ENCODE peak calls at places on chromosomes 12 and 14, in six cellular contexts. G, M, X, Q, N and D are unnamed samples.

GRCh38 chr12:105218434-105218833 is 17.5 kb downstream of the APPL2 start:
- DNase-seq in G (no peak), N (no peak), X (no peak), Q (no peak), M (no peak), D (no peak)

GRCh38 chr14:31024577-31025334 is 693 bp upstream of the AP4S1 start:
- DNase-seq in G (no peak), Q (no peak), N (no peak), X (no peak), M (no peak), D (no peak)

GRCh38 chr12:31923063-31923412 is 36.2 kb upstream of the RESF1 start:
- DNase-seq in M (no peak), Q (no peak), N (no peak), G (peak; percentile 27), X (no peak), D (no peak)

GRCh38 chr12:3802721-3803120 is 49.8 kb upstream of the CRACR2A start:
- DNase-seq in X (no peak), N (no peak), G (no peak), Q (no peak), M (no peak), D (no peak)

GRCh38 chr12:89707623-89707991 is 1.0 kb downstream of the ATP2B1 start:
- DNase-seq in M (no peak), G (peak; percentile 68), N (no peak), Q (no peak), X (peak; percentile 45), D (peak; percentile 60)

GRCh38 chr14:61368061-61368710 is 46.8 kb downstream of the PRKCH start:
- DNase-seq in G (no peak), M (no peak), Q (no peak), X (no peak), N (peak; percentile 36), D (no peak)

GRCh38 chr12:109783135-109783964 is 49.8 kb downstream of the TRPV4 start:
- DNase-seq in M (no peak), N (no peak), X (no peak), G (no peak), Q (no peak), D (no peak)

GRCh38 chr12:32135967-32136366 is 29.3 kb downstream of the BICD1 start:
- DNase-seq in M (no peak), X (no peak), Q (no peak), G (no peak), N (no peak), D (no peak)

GRCh38 chr12:50112456-50113218 is 601 bp downstream of the COX14 start:
- DNase-seq in X (no peak), M (no peak), Q (no peak), G (no peak), N (no peak), D (no peak)